ENCODE peak calls at places on chromosomes 2 and 18, in ten cellular contexts. O, X, W, D, C, I, F, U, B and R are unnamed samples.
A peak's percentile ranks its signal among the peaks of the same experiment; 100 is the strongest.

GRCh38 chr2:53609561-53609960 is 158.0 kb upstream of the CHAC2 start:
- DNase-seq in O (no peak), X (no peak), W (no peak), D (no peak), C (no peak), I (no peak), F (no peak), U (no peak), B (no peak), R (no peak)

GRCh38 chr2:187617925-187618324 is 63.7 kb upstream of the TFPI start:
- DNase-seq in O (no peak), X (no peak), W (no peak), D (no peak), C (no peak), I (no peak), F (no peak), U (no peak), B (no peak), R (no peak)

GRCh38 chr2:46800625-46801024 is 115.0 kb downstream of the MCFD2 start:
- DNase-seq in O (no peak), X (no peak), W (no peak), D (no peak), C (no peak), I (no peak), F (no peak), U (no peak), B (no peak), R (no peak)

GRCh38 chr2:233422050-233422639 is 67.9 kb downstream of the DGKD start:
- DNase-seq in O (no peak), X (no peak), W (peak; percentile 97), D (no peak), C (no peak), I (peak; percentile 93), F (no peak), U (peak; percentile 90), B (no peak), R (no peak)

GRCh38 chr18:70998490-70998889 is 709.6 kb downstream of the SOCS6 start:
- DNase-seq in O (no peak), X (no peak), W (peak; percentile 6), D (no peak), C (no peak), I (no peak), F (no peak), U (no peak), B (no peak), R (no peak)

GRCh38 chr18:74271656-74272055 is 20.1 kb downstream of the CYB5A start:
- DNase-seq in O (no peak), X (no peak), W (no peak), D (no peak), C (no peak), I (no peak), F (no peak), U (no peak), B (no peak), R (no peak)

GRCh38 chr18:26734760-26735159 is 130.7 kb downstream of the AQP4 start:
- DNase-seq in O (no peak), X (no peak), W (no peak), D (no peak), C (no peak), I (no peak), F (no peak), U (no peak), B (no peak), R (no peak)

GRCh38 chr2:115071534-115071933 is 629.1 kb downstream of the DPP10 start:
- DNase-seq in O (no peak), X (no peak), W (no peak), D (no peak), C (no peak), I (no peak), F (no peak), U (peak; percentile 13), B (no peak), R (no peak)

GRCh38 chr2:64405476-64406406 is 48.2 kb upstream of the LGALSL start:
- DNase-seq in O (peak; percentile 45), X (no peak), W (no peak), D (no peak), C (no peak), I (no peak), F (no peak), U (peak; percentile 19), B (no peak), R (no peak)

GRCh38 chr2:46364797-46365457 is 67.7 kb downstream of the EPAS1 start:
- DNase-seq in O (peak; percentile 80), X (peak; percentile 80), W (peak; percentile 71), D (peak; percentile 74), C (peak; percentile 57), I (peak; percentile 43), F (no peak), U (peak; percentile 37), B (no peak), R (no peak)

GRCh38 chr2:216343221-216343985 is 28.9 kb downstream of the MARCHF4 start:
- DNase-seq in O (no peak), X (no peak), W (no peak), D (no peak), C (no peak), I (no peak), F (no peak), U (no peak), B (no peak), R (no peak)

GRCh38 chr18:61602836-61603235 is 269.6 kb downstream of the CDH20 start:
- DNase-seq in O (no peak), X (no peak), W (no peak), D (no peak), C (no peak), I (no peak), F (no peak), U (no peak), B (no peak), R (no peak)

GRCh38 chr2:3171564-3172264 is 205.9 kb downstream of the EIPR1 start:
- DNase-seq in O (no peak), X (no peak), W (no peak), D (no peak), C (no peak), I (no peak), F (no peak), U (no peak), B (no peak), R (peak; percentile 20)

GRCh38 chr2:222561817-222562424 is 94.0 kb downstream of the FARSB start:
- DNase-seq in O (peak; percentile 32), X (peak; percentile 63), W (peak; percentile 53), D (peak; percentile 22), C (peak; percentile 41), I (peak; percentile 40), F (peak; percentile 22), U (peak; percentile 50), B (peak; percentile 29), R (no peak)

GRCh38 chr2:56448999-56449431 is 265.2 kb downstream of the CCDC85A start:
- DNase-seq in O (no peak), X (no peak), W (peak; percentile 86), D (no peak), C (peak; percentile 88), I (peak; percentile 82), F (no peak), U (peak; percentile 80), B (no peak), R (no peak)

GRCh38 chr2:66364495-66364992 is 70.4 kb upstream of the MEIS1 start:
- DNase-seq in O (peak; percentile 33), X (no peak), W (no peak), D (no peak), C (no peak), I (no peak), F (no peak), U (no peak), B (no peak), R (peak; percentile 79)

GRCh38 chr2:29066271-29066860 is 8.0 kb downstream of the PCARE start:
- DNase-seq in O (peak; percentile 42), X (no peak), W (no peak), D (no peak), C (peak; percentile 24), I (no peak), F (no peak), U (no peak), B (no peak), R (no peak)

GRCh38 chr2:217933326-217933993 is 69.3 kb downstream of the TNS1 start:
- DNase-seq in O (no peak), X (peak; percentile 86), W (no peak), D (no peak), C (no peak), I (no peak), F (no peak), U (no peak), B (no peak), R (peak; percentile 86)
- H3K4me1 ChIP-seq in O (peaks cover 100% of the 10 kb centered on the region), X (peaks cover 77% of the 10 kb centered on the region), W (peaks cover 89% of the 10 kb centered on the region), D (no peaks in the 10 kb centered on the region), C (peaks cover 87% of the 10 kb centered on the region), I (peaks cover 76% of the 10 kb centered on the region), F (peaks cover 75% of the 10 kb centered on the region), U (peaks cover 53% of the 10 kb centered on the region), B (peaks cover 37% of the 10 kb centered on the region), R (no peaks in the 10 kb centered on the region)

DNA sequence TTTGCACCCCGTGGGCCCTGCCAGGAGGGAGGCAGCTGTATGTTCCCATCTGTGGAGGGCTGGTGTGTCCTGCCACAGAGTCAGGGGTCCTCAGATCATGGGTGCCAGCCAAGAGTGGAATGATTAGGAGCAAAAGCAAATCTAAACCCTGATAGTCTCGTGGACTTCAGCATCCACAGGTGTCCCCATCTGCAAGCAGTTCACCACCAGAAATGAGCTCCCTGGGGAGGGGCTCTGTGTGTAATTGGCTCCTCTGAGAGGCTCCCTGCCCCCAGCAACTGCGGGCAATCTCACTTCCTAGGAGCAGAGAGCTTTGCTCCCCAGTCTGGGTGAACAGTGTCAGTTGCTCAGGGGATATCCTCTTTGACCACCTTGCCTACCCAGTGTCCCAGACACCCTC is 78.1 kb downstream of the HNRNPLL start:
- DNase-seq in O (no peak), X (no peak), W (no peak), D (no peak), C (no peak), I (no peak), F (no peak), U (no peak), B (no peak), R (no peak)
- TF ChIP-seq EP300 in O (no peak), X (no peak), W (no peak), D (no peak), C (no peak), I (no peak), F (no peak), U (no peak), B (no peak), R (no peak)

DNA sequence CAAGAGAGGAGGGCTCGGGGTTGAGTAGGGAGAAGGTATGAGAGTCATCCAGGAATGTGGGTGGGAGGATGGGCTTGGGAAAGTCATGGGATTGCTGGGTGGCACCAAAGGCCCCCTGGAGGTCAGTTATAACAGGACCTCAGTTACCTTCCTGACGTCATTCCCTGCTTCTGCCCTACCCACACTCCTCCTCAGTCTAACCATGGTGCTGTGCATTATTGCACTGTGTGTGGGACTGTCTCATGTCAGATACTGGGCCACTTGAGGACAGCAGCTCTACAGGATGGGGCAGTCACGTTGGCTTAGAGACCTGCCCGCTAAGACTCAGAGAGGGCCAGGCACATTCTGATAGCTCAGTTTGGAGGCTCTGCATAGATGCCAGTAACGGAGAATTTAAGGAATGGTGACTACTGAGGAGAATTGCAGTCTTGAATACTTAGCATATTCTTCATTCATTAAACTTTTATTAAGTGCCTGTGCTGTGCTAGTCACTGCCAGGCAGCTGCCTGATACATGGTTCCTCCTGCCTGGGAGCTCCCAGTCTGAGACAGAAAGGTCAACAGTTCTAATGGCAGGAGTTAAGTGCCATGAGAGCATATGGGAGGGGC is 90.5 kb downstream of the LAMA3 start:
- DNase-seq in O (no peak), X (no peak), W (peak; percentile 56), D (peak; percentile 33), C (peak; percentile 54), I (no peak), F (no peak), U (no peak), B (no peak), R (no peak)
- TF ChIP-seq CTCF in O (no peak), X (peak; percentile 18), W (no peak), D (no peak), C (no peak), I (no peak), F (no peak), U (no peak), B (no peak), R (no peak)

GRCh38 chr2:130834923-130835765 is 1.6 kb upstream of the ARHGEF4 start:
- DNase-seq in O (no peak), X (no peak), W (no peak), D (no peak), C (no peak), I (no peak), F (no peak), U (no peak), B (no peak), R (no peak)
- H3K4me1 ChIP-seq in O (peaks cover 14% of the 10 kb centered on the region), X (no peaks in the 10 kb centered on the region), W (peaks cover 7% of the 10 kb centered on the region), D (no peaks in the 10 kb centered on the region), C (peaks cover 8% of the 10 kb centered on the region), I (peaks cover 14% of the 10 kb centered on the region), F (no peaks in the 10 kb centered on the region), U (peaks cover 8% of the 10 kb centered on the region), B (peaks cover 3% of the 10 kb centered on the region), R (no peaks in the 10 kb centered on the region)